ENCODE peak calls at places on chromosome 10, in eight cellular contexts. B is left lung; U is fibroblast of the conjunctiva; G is kidney tubule cell; F is bronchial epithelial cell; J is stimulated activated naive CD8-positive, alpha-beta T cell treated with anti-CD3 and anti-CD28 coated beads, Interleukin-15, amount 100 ng/mL, for 72 hours; I is H9; Z is HEK293T. N is an unnamed sample.

GRCh38 chr10:130958981-130959751 is 352.4 kb downstream of the TCERG1L start:
- DNase-seq in B (no peak), J (no peak), U (no peak), G (no peak), I (no peak), F (no peak), Z (no peak), N (no peak)

GRCh38 chr10:43824934-43825333 is 176.3 kb upstream of the ZNF32 start:
- DNase-seq in I (no peak), U (peak), G (peak), J (no peak), Z (no peak), B (no peak), F (no peak), N (no peak)

GRCh38 chr10:28612877-28613276 is 64.4 kb upstream of the BAMBI start:
- DNase-seq in J (no peak), U (no peak), G (no peak), Z (no peak), I (no peak), B (no peak), F (no peak), N (no peak)

GRCh38 chr10:62696798-62697197 is 107.7 kb upstream of the ADO start:
- DNase-seq in Z (no peak), U (no peak), I (no peak), F (no peak), J (no peak), G (no peak), B (no peak), N (no peak)

GRCh38 chr10:105538933-105539332 is 897.8 kb downstream of the SORCS3 start:
- DNase-seq in B (peak), U (no peak), F (no peak), J (no peak), Z (no peak), I (peak), G (no peak), N (no peak)

GRCh38 chr10:30185916-30186315 is 126.5 kb upstream of the JCAD start:
- DNase-seq in G (peak), Z (no peak), U (peak), I (no peak), B (no peak), J (no peak), F (peak), N (no peak)

GRCh38 chr10:100567826-100568225 is 32.1 kb downstream of the HIF1AN start:
- DNase-seq in Z (no peak), I (peak), F (no peak), U (no peak), G (no peak), J (no peak), B (no peak), N (no peak)

GRCh38 chr10:93687737-93688136 is 14.7 kb downstream of the FRA10AC1 start:
- DNase-seq in I (no peak), F (no peak), J (no peak), Z (no peak), B (no peak), G (no peak), U (no peak), N (no peak)

GRCh38 chr10:99926925-99927718 is 82.6 kb downstream of the DNMBP start:
- DNase-seq in F (peak), I (no peak), J (no peak), G (peak), U (peak), Z (no peak), B (no peak), N (no peak)

GRCh38 chr10:110919349-110919931 is at the start of gene SHOC2:
- DNase-seq in J (peak), B (peak), G (no peak), Z (peak), U (no peak), F (no peak), I (peak), N (peak)

GRCh38 chr10:86233131-86233530 is 133.5 kb downstream of the GRID1 start:
- DNase-seq in B (no peak), I (no peak), U (no peak), J (no peak), Z (no peak), F (no peak), G (no peak), N (no peak)

GRCh38 chr10:69179089-69179742 is 818 bp upstream of the SUPV3L1 start:
- DNase-seq in G (no peak), F (no peak), I (no peak), B (no peak), J (no peak), Z (peak), U (peak), N (peak)